ENCODE peak calls at places on chromosome 1, in nine cellular contexts. Q is ovary, X is gastrocnemius medialis, V is A549, W is uterus, A is upper lobe of left lung, I is sigmoid colon, T is transverse colon, Z is GM12878. K is an unnamed sample.

GRCh38 chr1:243580072-243580471 is 270.0 kb downstream of the AKT3 start:
- DNase-seq in Q (no peak), X (no peak), V (no peak), W (no peak), A (no peak), I (no peak), T (no peak), Z (no peak), K (no peak)

GRCh38 chr1:67572594-67573221 is 112.3 kb upstream of the GADD45A start:
- DNase-seq in Q (no peak), X (peak), V (no peak), W (no peak), A (peak), I (no peak), T (peak), Z (no peak), K (no peak)

GRCh38 chr1:17553970-17554369 is 14.5 kb downstream of the ARHGEF10L start:
- DNase-seq in Q (no peak), X (no peak), V (peak), W (no peak), A (no peak), I (no peak), T (no peak), Z (peak), K (no peak)

GRCh38 chr1:47230692-47231313 is 1.2 kb downstream of the TAL1 start:
- DNase-seq in Q (no peak), X (no peak), V (no peak), W (no peak), A (peak), I (no peak), T (no peak), Z (no peak), K (no peak)

GRCh38 chr1:212214377-212214776 is 70.8 kb upstream of the PPP2R5A start:
- DNase-seq in Q (no peak), X (no peak), V (no peak), W (no peak), A (no peak), I (no peak), T (no peak), Z (no peak), K (no peak)

GRCh38 chr1:47533176-47534039 is 95.6 kb downstream of the FOXD2 start:
- DNase-seq in Q (peak), X (no peak), V (no peak), W (peak), A (peak), I (peak), T (peak), Z (no peak), K (no peak)

GRCh38 chr1:228228601-228229074 is 20.8 kb downstream of the OBSCN start:
- DNase-seq in Q (no peak), X (no peak), V (peak), W (no peak), A (no peak), I (no peak), T (no peak), Z (no peak), K (no peak)

GRCh38 chr1:204356997-204357396 is 2.7 kb downstream of the PLEKHA6 start:
- DNase-seq in Q (no peak), X (no peak), V (no peak), W (no peak), A (no peak), I (no peak), T (no peak), Z (no peak), K (no peak)

GRCh38 chr1:179046808-179047636 is 21.3 kb downstream of the FAM20B start:
- DNase-seq in Q (no peak), X (no peak), V (no peak), W (no peak), A (no peak), I (no peak), T (no peak), Z (no peak), K (no peak)

GRCh38 chr1:46522184-46522968 is 29.1 kb downstream of the KNCN start:
- DNase-seq in Q (peak), X (no peak), V (peak), W (no peak), A (peak), I (no peak), T (peak), Z (no peak), K (peak)

GRCh38 chr1:165034136-165034535 is 322.4 kb downstream of the LMX1A start:
- DNase-seq in Q (no peak), X (no peak), V (no peak), W (no peak), A (no peak), I (no peak), T (no peak), Z (no peak), K (no peak)

GRCh38 chr1:10830961-10831669 is 34.7 kb upstream of the CASZ1 start:
- DNase-seq in Q (no peak), X (no peak), V (no peak), W (no peak), A (no peak), I (no peak), T (no peak), Z (no peak), K (no peak)

GRCh38 chr1:88180449-88181108 is 503.5 kb upstream of the PKN2 start:
- DNase-seq in Q (peak), X (peak), V (peak), W (peak), A (no peak), I (peak), T (peak), Z (peak), K (peak)

GRCh38 chr1:170126691-170127090 is 19.1 kb upstream of the NTMT2 start:
- DNase-seq in Q (no peak), X (no peak), V (peak), W (no peak), A (no peak), I (no peak), T (no peak), Z (peak), K (no peak)

GRCh38 chr1:99737016-99737415 is 29.4 kb downstream of the FRRS1 start:
- DNase-seq in Q (no peak), X (no peak), V (peak), W (peak), A (no peak), I (no peak), T (peak), Z (no peak), K (no peak)

GRCh38 chr1:90721210-90722194 is 4.4 kb upstream of the BARHL2 start:
- DNase-seq in Q (no peak), X (no peak), V (peak), W (no peak), A (no peak), I (no peak), T (peak), Z (no peak), K (no peak)

GRCh38 chr1:193185861-193186714 is at the start of gene B3GALT2:
- DNase-seq in Q (peak), X (no peak), V (no peak), W (no peak), A (no peak), I (peak), T (peak), Z (no peak), K (no peak)

GRCh38 chr1:1540817-1541628 is 599 bp upstream of the TMEM240 start:
- DNase-seq in Q (no peak), X (no peak), V (no peak), W (no peak), A (peak), I (no peak), T (no peak), Z (no peak), K (no peak)

GRCh38 chr1:207883104-207883651 is 27.7 kb downstream of the CD34 start:
- DNase-seq in Q (no peak), X (no peak), V (no peak), W (no peak), A (no peak), I (no peak), T (no peak), Z (no peak), K (no peak)

GRCh38 chr1:205577874-205578658 is 53.7 kb downstream of the ELK4 start:
- DNase-seq in Q (peak), X (no peak), V (no peak), W (no peak), A (no peak), I (no peak), T (peak), Z (no peak), K (no peak)

GRCh38 chr1:8814870-8815269 is 2.6 kb downstream of the RERE start:
- DNase-seq in Q (no peak), X (no peak), V (no peak), W (no peak), A (no peak), I (no peak), T (no peak), Z (no peak), K (no peak)

GRCh38 chr1:183144752-183145151 is 41.3 kb upstream of the LAMC2 start:
- DNase-seq in Q (no peak), X (no peak), V (no peak), W (no peak), A (no peak), I (no peak), T (no peak), Z (no peak), K (no peak)

GRCh38 chr1:70866522-70867256 is 180.9 kb downstream of the PTGER3 start:
- DNase-seq in Q (no peak), X (no peak), V (no peak), W (no peak), A (no peak), I (no peak), T (no peak), Z (no peak), K (no peak)

GRCh38 chr1:27427329-27427728 is 34.9 kb downstream of the GPR3 start:
- DNase-seq in Q (no peak), X (no peak), V (no peak), W (no peak), A (no peak), I (no peak), T (no peak), Z (no peak), K (no peak)

GRCh38 chr1:201819346-201819745 is 9.6 kb upstream of the IPO9 start:
- DNase-seq in Q (no peak), X (no peak), V (no peak), W (no peak), A (no peak), I (no peak), T (no peak), Z (no peak), K (no peak)

GRCh38 chr1:224544711-224545110 is 71.4 kb upstream of the CNIH3 start:
- DNase-seq in Q (no peak), X (no peak), V (no peak), W (no peak), A (no peak), I (no peak), T (no peak), Z (no peak), K (no peak)

GRCh38 chr1:22723151-22723550 is 12.5 kb downstream of the EPHB2 start:
- DNase-seq in Q (no peak), X (no peak), V (no peak), W (no peak), A (peak), I (no peak), T (no peak), Z (no peak), K (no peak)

GRCh38 chr1:165062346-165062745 is 294.2 kb downstream of the LMX1A start:
- DNase-seq in Q (no peak), X (no peak), V (no peak), W (no peak), A (no peak), I (no peak), T (no peak), Z (no peak), K (no peak)

GRCh38 chr1:14672030-14672429 is 73.5 kb downstream of the KAZN start:
- DNase-seq in Q (no peak), X (no peak), V (no peak), W (no peak), A (no peak), I (no peak), T (no peak), Z (peak), K (no peak)

GRCh38 chr1:152009691-152010090 is 16.0 kb upstream of the S100A10 start:
- DNase-seq in Q (no peak), X (no peak), V (no peak), W (no peak), A (no peak), I (no peak), T (no peak), Z (no peak), K (no peak)

GRCh38 chr1:202689493-202690342 is 20.5 kb downstream of the SYT2 start:
- DNase-seq in Q (no peak), X (no peak), V (no peak), W (no peak), A (no peak), I (no peak), T (no peak), Z (no peak), K (no peak)

GRCh38 chr1:110393691-110394564 is 3.1 kb upstream of the SLC16A4 start:
- DNase-seq in Q (no peak), X (no peak), V (peak), W (no peak), A (no peak), I (no peak), T (peak), Z (no peak), K (no peak)

GRCh38 chr1:24910751-24911650 is 19.1 kb downstream of the RUNX3 start:
- DNase-seq in Q (no peak), X (no peak), V (peak), W (no peak), A (no peak), I (no peak), T (peak), Z (no peak), K (peak)

GRCh38 chr1:242546849-242547724 is 22.6 kb upstream of the PLD5 start:
- DNase-seq in Q (no peak), X (no peak), V (no peak), W (no peak), A (no peak), I (no peak), T (no peak), Z (no peak), K (no peak)

GRCh38 chr1:119711804-119712341 is at the start of gene PHGDH:
- DNase-seq in Q (peak), X (peak), V (peak), W (peak), A (no peak), I (peak), T (peak), Z (peak), K (peak)

GRCh38 chr1:119714583-119714982 is 2.8 kb downstream of the PHGDH start:
- DNase-seq in Q (no peak), X (no peak), V (no peak), W (no peak), A (no peak), I (no peak), T (no peak), Z (no peak), K (no peak)

GRCh38 chr1:119713538-119714456 is 2.1 kb downstream of the PHGDH start:
- DNase-seq in Q (no peak), X (no peak), V (no peak), W (no peak), A (no peak), I (no peak), T (no peak), Z (no peak), K (no peak)

GRCh38 chr1:119713039-119713537 is 1.4 kb downstream of the PHGDH start:
- DNase-seq in Q (peak), X (no peak), V (no peak), W (no peak), A (no peak), I (no peak), T (no peak), Z (no peak), K (no peak)

GRCh38 chr1:119712342-119713038 is 756 bp downstream of the PHGDH start:
- DNase-seq in Q (peak), X (peak), V (peak), W (peak), A (peak), I (peak), T (peak), Z (no peak), K (peak)
- TF ChIP-seq POLR2A in Q (no peak), X (no peak), V (no peak), W (no peak), A (no peak), I (no peak), T (no peak), Z (peak), K (no peak)

GRCh38 chr1:241424480-241424971 is 67.5 kb upstream of the RGS7 start:
- DNase-seq in Q (no peak), X (no peak), V (no peak), W (no peak), A (peak), I (no peak), T (no peak), Z (no peak), K (no peak)

GRCh38 chr1:241419986-241420385 is 63.0 kb upstream of the RGS7 start:
- DNase-seq in Q (no peak), X (no peak), V (no peak), W (no peak), A (no peak), I (no peak), T (no peak), Z (no peak), K (no peak)

DNA sequence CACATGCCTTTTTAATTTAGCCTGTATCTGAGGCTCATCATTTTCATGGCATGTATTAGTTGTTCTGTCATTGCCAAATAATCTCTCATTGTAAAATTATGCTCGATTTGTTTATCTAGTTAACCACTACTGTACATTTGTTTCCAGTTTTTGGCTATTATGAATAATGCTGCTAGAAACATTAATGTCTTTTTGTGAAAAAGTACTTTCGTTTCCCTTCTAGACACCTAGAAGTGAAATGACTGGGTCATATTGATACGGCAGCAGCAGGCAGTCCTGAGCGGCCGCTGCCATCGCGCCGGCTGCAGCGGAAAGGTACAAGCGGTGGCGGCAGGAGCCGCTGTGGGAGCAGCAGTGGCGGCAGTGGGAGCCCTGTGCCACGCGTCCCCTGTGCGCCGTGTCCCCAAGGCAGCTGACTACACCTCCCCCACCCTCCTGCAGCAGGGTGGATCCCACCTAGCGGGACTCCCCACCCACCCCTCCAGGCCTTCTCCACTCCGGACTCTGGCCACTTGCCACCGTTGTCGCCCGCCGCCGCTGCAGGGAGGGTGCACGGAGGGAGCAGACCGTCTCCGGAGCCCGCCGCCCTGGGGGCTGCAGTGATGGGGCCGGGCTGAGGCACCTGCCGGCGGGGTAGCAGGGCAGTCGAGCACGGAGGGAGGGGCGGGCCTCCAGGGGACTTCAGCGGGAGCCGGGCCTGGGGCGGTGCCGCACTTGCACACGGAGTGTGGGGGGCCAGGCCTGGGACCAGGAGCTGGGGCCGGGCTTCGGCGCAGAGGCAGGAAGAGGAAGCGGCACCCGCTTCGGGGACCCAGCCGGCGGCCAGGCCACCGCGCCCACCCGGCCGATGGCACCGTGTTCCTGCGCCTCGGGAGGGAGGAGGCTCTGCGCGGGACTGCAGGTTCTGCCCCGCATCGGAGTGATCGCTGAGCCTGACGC is 66.8 kb upstream of the RGS7 start:
- DNase-seq in Q (no peak), X (no peak), V (no peak), W (no peak), A (peak), I (no peak), T (no peak), Z (no peak), K (no peak)
- TF ChIP-seq CTCF in Q (no peak), X (no peak), V (no peak), W (no peak), A (no peak), I (no peak), T (no peak), Z (no peak), K (no peak)

GRCh38 chr1:234214129-234214910 is 158.9 kb upstream of the COA6 start:
- DNase-seq in Q (no peak), X (no peak), V (no peak), W (no peak), A (peak), I (peak), T (peak), Z (no peak), K (peak)
- H3K4me3 ChIP-seq in Q (no peak), X (peak), V (no peak), W (peak), A (peak), I (peak), T (peak), Z (peak), K (peak)

GRCh38 chr1:62783736-62784508 is at the start of gene ATG4C:
- DNase-seq in Q (peak), X (peak), V (peak), W (peak), A (peak), I (peak), T (peak), Z (peak), K (peak)
- TF ChIP-seq POLR2A in Q (peak), X (peak), V (peak), W (peak), A (no peak), I (peak), T (peak), Z (peak), K (no peak)